ENCODE peak calls at places on chromosomes 4 and X, in ten cellular contexts. C is GM06990; Y is mesothelial cell of epicardium; I is tibial nerve; K is activated CD4-positive, alpha-beta T cell treated with anti-CD3 and anti-CD28 coated beads, Interleukin-2, amount 50 U/mL, for 24 hours; G is naive thymus-derived CD4-positive, alpha-beta T cell; N is iris pigment epithelial cell; V is left ventricle myocardium inferior; P is activated T-helper 1 cell treated with anti-CD3 and anti-CD28 coated beads, Interleukin-2, amount 50 U/mL, for 16 hours; Z is NCI-H1436. D is an unnamed sample.

GRCh38 chr4:2343476-2343875 is 75.0 kb downstream of the ZFYVE28 start:
- DNase-seq in Y (no peak), K (no peak), I (no peak), P (no peak), G (no peak), Z (no peak), N (no peak), C (no peak), V (no peak), D (no peak)

GRCh38 chrX:148577711-148578110 is 77.3 kb downstream of the AFF2 start:
- DNase-seq in Y (no peak), Z (no peak), G (no peak), N (no peak), P (no peak), V (no peak), C (no peak), I (no peak), K (no peak), D (no peak)

GRCh38 chr4:15776871-15777648 is 1.1 kb upstream of the CD38 start:
- DNase-seq in V (no peak), N (no peak), K (no peak), Y (no peak), I (no peak), Z (no peak), C (no peak), G (no peak), P (no peak), D (no peak)

GRCh38 chr4:98470831-98471230 is 187.6 kb downstream of the TSPAN5 start:
- DNase-seq in V (no peak), K (no peak), C (no peak), N (peak), G (no peak), Z (no peak), I (no peak), Y (no peak), P (no peak), D (no peak)

GRCh38 chrX:21153503-21153902 is 220.7 kb upstream of the CNKSR2 start:
- DNase-seq in I (peak), P (no peak), N (no peak), G (no peak), Y (no peak), V (peak), K (no peak), C (no peak), Z (no peak), D (peak)

GRCh38 chrX:74450803-74451449 is 29.6 kb downstream of the SLC16A2 start:
- DNase-seq in I (no peak), K (no peak), C (no peak), Z (no peak), P (no peak), V (no peak), G (no peak), N (peak), Y (no peak), D (no peak)

GRCh38 chrX:95291561-95291960 is 1393.1 kb upstream of the DIAPH2 start:
- DNase-seq in P (no peak), I (no peak), V (no peak), Y (no peak), Z (no peak), G (no peak), C (no peak), N (no peak), K (no peak), D (no peak)

GRCh38 chr4:84870398-84871163 is 95.9 kb downstream of the WDFY3 start:
- DNase-seq in K (no peak), C (no peak), Y (no peak), I (no peak), G (no peak), Z (no peak), N (peak), V (no peak), P (no peak), D (no peak)

GRCh38 chrX:130066975-130067615 is 43.2 kb downstream of the ELF4 start:
- DNase-seq in K (no peak), Y (no peak), Z (no peak), N (no peak), G (no peak), V (no peak), P (no peak), I (no peak), C (no peak), D (no peak)

GRCh38 chr4:168124008-168124641 is 31.8 kb downstream of the ANXA10 start:
- DNase-seq in P (no peak), N (peak), I (no peak), K (no peak), Z (no peak), G (no peak), V (no peak), Y (no peak), C (no peak), D (no peak)

GRCh38 chr4:141605425-141605856 is 30.9 kb upstream of the IL15 start:
- DNase-seq in V (no peak), G (no peak), C (no peak), N (no peak), I (no peak), Z (no peak), K (no peak), P (no peak), Y (no peak), D (no peak)

GRCh38 chr4:94634266-94634665 is 123.5 kb upstream of the BMPR1B start:
- DNase-seq in N (no peak), Y (no peak), V (no peak), C (no peak), P (no peak), Z (no peak), G (no peak), I (no peak), K (no peak), D (no peak)

GRCh38 chr4:73776363-73776762 is 36.0 kb downstream of the CXCL8 start:
- DNase-seq in K (no peak), Y (no peak), G (no peak), P (no peak), I (peak), V (no peak), Z (no peak), N (peak), C (no peak), D (no peak)

GRCh38 chrX:92232182-92232581 is 453.0 kb downstream of the PCDH11X start:
- DNase-seq in Z (no peak), Y (no peak), I (no peak), N (no peak), K (no peak), P (no peak), V (no peak), C (no peak), G (no peak), D (no peak)

GRCh38 chr4:5995901-5996623 is 22.2 kb downstream of the C4orf50 start:
- DNase-seq in N (no peak), P (no peak), Z (no peak), C (peak), G (no peak), K (no peak), I (no peak), Y (no peak), V (no peak), D (no peak)

GRCh38 chrX:48538641-48539344 is 721 bp upstream of the TBC1D25 start:
- DNase-seq in I (no peak), G (no peak), P (no peak), C (no peak), N (no peak), K (no peak), Y (no peak), V (no peak), Z (no peak), D (no peak)

GRCh38 chrX:12767856-12768255 is 23.4 kb upstream of the PRPS2 start:
- DNase-seq in K (no peak), Y (no peak), V (no peak), Z (no peak), N (no peak), I (no peak), G (no peak), C (no peak), P (no peak), D (no peak)

GRCh38 chrX:1074172-1074571 is 138.3 kb downstream of the CRLF2 start:
- DNase-seq in N (no peak), V (no peak), P (no peak), K (no peak), C (no peak), I (no peak), Z (no peak), Y (no peak), G (no peak), D (no peak)

GRCh38 chr4:22343606-22344005 is 172.3 kb downstream of the ADGRA3 start:
- DNase-seq in P (no peak), G (no peak), I (no peak), Y (no peak), K (no peak), C (no peak), V (no peak), Z (no peak), N (no peak), D (no peak)

GRCh38 chr4:140037353-140038030 is 116.5 kb downstream of the MAML3 start:
- DNase-seq in Y (no peak), G (no peak), C (no peak), K (no peak), V (no peak), Z (no peak), N (peak), I (no peak), P (no peak), D (no peak)

GRCh38 chrX:49029876-49030275 is 13.3 kb downstream of the TFE3 start:
- DNase-seq in C (no peak), P (no peak), G (no peak), I (no peak), Y (no peak), K (no peak), Z (no peak), V (no peak), N (no peak), D (no peak)

GRCh38 chrX:65900850-65901844 is 138.7 kb downstream of the VSIG4 start:
- DNase-seq in N (no peak), G (no peak), K (no peak), C (no peak), I (no peak), P (no peak), Z (no peak), Y (no peak), V (no peak), D (no peak)

GRCh38 chr4:86118696-86119095 is 241.2 kb downstream of the MAPK10 start:
- DNase-seq in N (no peak), K (no peak), I (no peak), V (no peak), C (no peak), Z (no peak), P (no peak), Y (no peak), G (no peak), D (no peak)

GRCh38 chr4:4871267-4872147 is 12.0 kb downstream of the MSX1 start:
- DNase-seq in P (no peak), Y (no peak), I (no peak), V (no peak), Z (no peak), N (no peak), G (no peak), C (no peak), K (no peak), D (no peak)

GRCh38 chrX:70979136-70979762 is 48.4 kb upstream of the SLC7A3 start:
- DNase-seq in Y (no peak), G (no peak), N (peak), Z (no peak), I (no peak), K (no peak), P (no peak), C (no peak), V (no peak), D (no peak)

D was measured in breast epithelium.